ENCODE peak calls at places on chromosomes 2 and 18, in eight cellular contexts. One of them, this sample, is unnamed.

GRCh38 chr2:113219889-113220641 is 46.3 kb downstream of the PSD4 start:
- DNase-seq in tibial artery: peak; percentile 73
- DNase-seq in fibroblast of mammary gland: peak; percentile 67
- DNase-seq in GM23248: peak; percentile 73
- DNase-seq in CD4-positive, CD25-positive, alpha-beta regulatory T cell: no peak
- DNase-seq in fibroblast of pulmonary artery: peak; percentile 65
- DNase-seq in fibroblast of lung: peak; percentile 70
- DNase-seq in choroid plexus epithelial cell: peak; percentile 58
- DNase-seq in this sample: no peak

GRCh38 chr2:85840091-85840490 is 48.7 kb downstream of the ST3GAL5 start:
- DNase-seq in tibial artery: no peak
- DNase-seq in fibroblast of mammary gland: no peak
- DNase-seq in GM23248: no peak
- DNase-seq in CD4-positive, CD25-positive, alpha-beta regulatory T cell: no peak
- DNase-seq in fibroblast of pulmonary artery: no peak
- DNase-seq in fibroblast of lung: no peak
- DNase-seq in choroid plexus epithelial cell: no peak
- DNase-seq in this sample: no peak

GRCh38 chr2:178277741-178278197 is 83.5 kb downstream of the OSBPL6 start:
- DNase-seq in tibial artery: no peak
- DNase-seq in fibroblast of mammary gland: peak; percentile 65
- DNase-seq in GM23248: peak; percentile 23
- DNase-seq in CD4-positive, CD25-positive, alpha-beta regulatory T cell: no peak
- DNase-seq in fibroblast of pulmonary artery: peak; percentile 34
- DNase-seq in fibroblast of lung: peak; percentile 53
- DNase-seq in choroid plexus epithelial cell: peak; percentile 80
- DNase-seq in this sample: peak; percentile 72

GRCh38 chr2:101717041-101717817 is 19.7 kb downstream of the MAP4K4 start:
- DNase-seq in tibial artery: no peak
- DNase-seq in fibroblast of mammary gland: no peak
- DNase-seq in GM23248: no peak
- DNase-seq in CD4-positive, CD25-positive, alpha-beta regulatory T cell: peak; percentile 43
- DNase-seq in fibroblast of pulmonary artery: no peak
- DNase-seq in fibroblast of lung: no peak
- DNase-seq in choroid plexus epithelial cell: no peak
- DNase-seq in this sample: no peak

GRCh38 chr2:108257757-108258331 is 18.1 kb downstream of the SULT1C3 start:
- DNase-seq in tibial artery: no peak
- DNase-seq in fibroblast of mammary gland: peak; percentile 91
- DNase-seq in GM23248: peak; percentile 72
- DNase-seq in CD4-positive, CD25-positive, alpha-beta regulatory T cell: no peak
- DNase-seq in fibroblast of pulmonary artery: no peak
- DNase-seq in fibroblast of lung: no peak
- DNase-seq in choroid plexus epithelial cell: peak; percentile 33
- DNase-seq in this sample: peak; percentile 55

GRCh38 chr2:107645586-107645985 is 181.1 kb upstream of the RGPD4 start:
- DNase-seq in tibial artery: no peak
- DNase-seq in fibroblast of mammary gland: no peak
- DNase-seq in GM23248: no peak
- DNase-seq in CD4-positive, CD25-positive, alpha-beta regulatory T cell: no peak
- DNase-seq in fibroblast of pulmonary artery: no peak
- DNase-seq in fibroblast of lung: no peak
- DNase-seq in choroid plexus epithelial cell: peak; percentile 58
- DNase-seq in this sample: no peak

GRCh38 chr18:61901334-61901986 is 8.7 kb upstream of the RNF152 start:
- DNase-seq in tibial artery: no peak
- DNase-seq in fibroblast of mammary gland: peak; percentile 63
- DNase-seq in GM23248: peak; percentile 70
- DNase-seq in CD4-positive, CD25-positive, alpha-beta regulatory T cell: peak; percentile 3
- DNase-seq in fibroblast of pulmonary artery: peak; percentile 70
- DNase-seq in fibroblast of lung: peak; percentile 48
- DNase-seq in choroid plexus epithelial cell: peak; percentile 77
- DNase-seq in this sample: no peak

GRCh38 chr2:114729025-114729424 is 286.6 kb downstream of the DPP10 start:
- DNase-seq in tibial artery: no peak
- DNase-seq in fibroblast of mammary gland: no peak
- DNase-seq in GM23248: no peak
- DNase-seq in CD4-positive, CD25-positive, alpha-beta regulatory T cell: no peak
- DNase-seq in fibroblast of pulmonary artery: no peak
- DNase-seq in fibroblast of lung: no peak
- DNase-seq in choroid plexus epithelial cell: no peak
- DNase-seq in this sample: no peak

GRCh38 chr2:180130403-180130802 is 123.3 kb upstream of the CWC22 start:
- DNase-seq in tibial artery: no peak
- DNase-seq in fibroblast of mammary gland: peak; percentile 72
- DNase-seq in GM23248: peak; percentile 77
- DNase-seq in CD4-positive, CD25-positive, alpha-beta regulatory T cell: no peak
- DNase-seq in fibroblast of pulmonary artery: peak; percentile 33
- DNase-seq in fibroblast of lung: peak; percentile 45
- DNase-seq in choroid plexus epithelial cell: no peak
- DNase-seq in this sample: no peak

GRCh38 chr2:235366847-235367246 is 127.0 kb upstream of the AGAP1 start:
- DNase-seq in tibial artery: no peak
- DNase-seq in fibroblast of mammary gland: no peak
- DNase-seq in GM23248: no peak
- DNase-seq in CD4-positive, CD25-positive, alpha-beta regulatory T cell: no peak
- DNase-seq in fibroblast of pulmonary artery: no peak
- DNase-seq in fibroblast of lung: no peak
- DNase-seq in choroid plexus epithelial cell: no peak
- DNase-seq in this sample: no peak

GRCh38 chr2:214628091-214628490 is 181.4 kb downstream of the BARD1 start:
- DNase-seq in tibial artery: no peak
- DNase-seq in fibroblast of mammary gland: no peak
- DNase-seq in GM23248: peak; percentile 23
- DNase-seq in CD4-positive, CD25-positive, alpha-beta regulatory T cell: no peak
- DNase-seq in fibroblast of pulmonary artery: no peak
- DNase-seq in fibroblast of lung: peak; percentile 35
- DNase-seq in choroid plexus epithelial cell: peak; percentile 61
- DNase-seq in this sample: no peak

GRCh38 chr2:46806526-46806925 is 109.1 kb downstream of the MCFD2 start:
- DNase-seq in tibial artery: no peak
- DNase-seq in fibroblast of mammary gland: peak; percentile 76
- DNase-seq in GM23248: peak; percentile 73
- DNase-seq in CD4-positive, CD25-positive, alpha-beta regulatory T cell: no peak
- DNase-seq in fibroblast of pulmonary artery: peak; percentile 54
- DNase-seq in fibroblast of lung: peak; percentile 70
- DNase-seq in choroid plexus epithelial cell: peak; percentile 34
- DNase-seq in this sample: no peak

GRCh38 chr2:196171248-196171871 is at the start of gene STK17B:
- DNase-seq in tibial artery: peak; percentile 93
- DNase-seq in fibroblast of mammary gland: peak; percentile 92
- DNase-seq in GM23248: peak; percentile 97
- DNase-seq in CD4-positive, CD25-positive, alpha-beta regulatory T cell: peak; percentile 95
- DNase-seq in fibroblast of pulmonary artery: peak; percentile 93
- DNase-seq in fibroblast of lung: peak; percentile 91
- DNase-seq in choroid plexus epithelial cell: peak; percentile 96
- DNase-seq in this sample: peak; percentile 68

GRCh38 chr18:55322176-55322735 is 265.7 kb downstream of the TCF4 start:
- DNase-seq in tibial artery: peak; percentile 91
- DNase-seq in fibroblast of mammary gland: peak; percentile 98
- DNase-seq in GM23248: peak; percentile 94
- DNase-seq in CD4-positive, CD25-positive, alpha-beta regulatory T cell: no peak
- DNase-seq in fibroblast of pulmonary artery: peak; percentile 97
- DNase-seq in fibroblast of lung: peak; percentile 95
- DNase-seq in choroid plexus epithelial cell: peak; percentile 97
- DNase-seq in this sample: peak; percentile 91

GRCh38 chr2:216502776-216503629 is 4.4 kb downstream of the RPL37A start:
- DNase-seq in tibial artery: no peak
- DNase-seq in fibroblast of mammary gland: no peak
- DNase-seq in GM23248: no peak
- DNase-seq in CD4-positive, CD25-positive, alpha-beta regulatory T cell: no peak
- DNase-seq in fibroblast of pulmonary artery: no peak
- DNase-seq in fibroblast of lung: no peak
- DNase-seq in choroid plexus epithelial cell: no peak
- DNase-seq in this sample: no peak

GRCh38 chr2:216499641-216500218 is 1.1 kb downstream of the RPL37A start:
- DNase-seq in tibial artery: no peak
- DNase-seq in fibroblast of mammary gland: no peak
- DNase-seq in GM23248: peak; percentile 41
- DNase-seq in CD4-positive, CD25-positive, alpha-beta regulatory T cell: no peak
- DNase-seq in fibroblast of pulmonary artery: no peak
- DNase-seq in fibroblast of lung: peak; percentile 25
- DNase-seq in choroid plexus epithelial cell: peak; percentile 40
- DNase-seq in this sample: no peak

GRCh38 chr2:216498418-216499413 is at the start of gene RPL37A:
- DNase-seq in tibial artery: peak; percentile 93
- DNase-seq in fibroblast of mammary gland: peak; percentile 97
- DNase-seq in GM23248: peak; percentile 97
- DNase-seq in CD4-positive, CD25-positive, alpha-beta regulatory T cell: peak; percentile 83
- DNase-seq in fibroblast of pulmonary artery: peak; percentile 98
- DNase-seq in fibroblast of lung: peak; percentile 95
- DNase-seq in choroid plexus epithelial cell: peak; percentile 98
- DNase-seq in this sample: peak; percentile 90

GRCh38 chr2:216501854-216502253 is 3.2 kb downstream of the RPL37A start:
- DNase-seq in tibial artery: no peak
- DNase-seq in fibroblast of mammary gland: no peak
- DNase-seq in GM23248: no peak
- DNase-seq in CD4-positive, CD25-positive, alpha-beta regulatory T cell: no peak
- DNase-seq in fibroblast of pulmonary artery: no peak
- DNase-seq in fibroblast of lung: no peak
- DNase-seq in choroid plexus epithelial cell: no peak
- DNase-seq in this sample: no peak

GRCh38 chr2:216500572-216500971 is 1.9 kb downstream of the RPL37A start:
- DNase-seq in tibial artery: no peak
- DNase-seq in fibroblast of mammary gland: no peak
- DNase-seq in GM23248: no peak
- DNase-seq in CD4-positive, CD25-positive, alpha-beta regulatory T cell: no peak
- DNase-seq in fibroblast of pulmonary artery: no peak
- DNase-seq in fibroblast of lung: no peak
- DNase-seq in choroid plexus epithelial cell: no peak
- DNase-seq in this sample: no peak
- H3K4me3 ChIP-seq in tibial artery: no peak overlapping the region
- H3K4me3 ChIP-seq in fibroblast of mammary gland: peak overlapping the region; percentile 85
- H3K4me3 ChIP-seq in GM23248: peak overlapping the region; percentile 97
- H3K4me3 ChIP-seq in CD4-positive, CD25-positive, alpha-beta regulatory T cell: peak overlapping the region; percentile 93
- H3K4me3 ChIP-seq in fibroblast of pulmonary artery: peak overlapping the region; percentile 91
- H3K4me3 ChIP-seq in fibroblast of lung: peak overlapping the region; percentile 80
- H3K4me3 ChIP-seq in choroid plexus epithelial cell: peak overlapping the region; percentile 92
- H3K4me3 ChIP-seq in this sample: peak overlapping the region; percentile 97

GRCh38 chr2:66447676-66448075 is 12.8 kb downstream of the MEIS1 start:
- DNase-seq in tibial artery: no peak
- DNase-seq in fibroblast of mammary gland: no peak
- DNase-seq in GM23248: peak; percentile 12
- DNase-seq in CD4-positive, CD25-positive, alpha-beta regulatory T cell: no peak
- DNase-seq in fibroblast of pulmonary artery: no peak
- DNase-seq in fibroblast of lung: no peak
- DNase-seq in choroid plexus epithelial cell: no peak
- DNase-seq in this sample: no peak
- H3K4me3 ChIP-seq in tibial artery: no peak overlapping the region
- H3K4me3 ChIP-seq in fibroblast of mammary gland: no peak overlapping the region
- H3K4me3 ChIP-seq in GM23248: peak overlapping the region; percentile 71
- H3K4me3 ChIP-seq in CD4-positive, CD25-positive, alpha-beta regulatory T cell: no peak overlapping the region
- H3K4me3 ChIP-seq in fibroblast of pulmonary artery: no peak overlapping the region
- H3K4me3 ChIP-seq in fibroblast of lung: no peak overlapping the region
- H3K4me3 ChIP-seq in choroid plexus epithelial cell: no peak overlapping the region
- H3K4me3 ChIP-seq in this sample: no peak overlapping the region

DNA sequence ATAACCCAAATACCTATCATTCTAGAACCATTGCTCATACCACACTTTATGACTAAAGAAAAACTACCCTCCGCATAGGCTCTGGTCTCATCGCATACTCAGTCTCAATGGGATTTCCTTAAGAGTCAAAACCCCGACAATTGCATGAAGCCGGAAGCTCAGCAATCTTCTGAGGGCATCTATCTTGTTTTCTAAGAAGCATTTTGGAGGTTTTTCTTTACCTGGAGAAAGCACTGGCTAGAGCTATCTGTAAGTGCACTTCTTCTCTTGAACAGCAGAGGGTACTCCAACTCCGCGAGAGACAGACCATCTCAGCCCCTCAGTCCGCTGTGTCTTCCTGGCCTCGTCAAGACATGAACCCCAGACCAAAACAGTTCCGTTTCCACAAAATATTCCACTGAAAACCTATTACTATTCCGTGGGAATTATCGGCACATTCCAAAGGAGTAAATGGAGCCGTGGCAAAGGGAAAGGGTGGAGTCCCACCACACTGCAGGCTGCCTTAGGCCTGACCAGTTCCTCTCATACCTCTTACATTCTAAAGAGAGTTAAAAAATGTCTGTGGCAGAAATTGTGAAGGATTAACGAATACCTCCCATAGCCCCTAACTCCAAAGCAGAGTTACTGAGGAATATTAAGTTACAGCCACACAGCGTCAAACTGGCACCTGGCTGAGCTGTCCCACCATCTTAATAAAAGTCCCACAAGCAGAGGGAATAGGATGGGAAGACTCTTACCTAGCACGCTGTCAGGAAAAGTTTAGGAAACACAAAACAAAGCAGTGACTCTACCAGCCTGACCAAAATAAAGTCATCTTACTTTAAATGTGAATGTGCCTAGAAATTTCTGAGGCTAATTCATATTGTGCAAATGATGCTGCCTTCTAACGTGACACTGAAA is 325.6 kb upstream of the VRK2 start:
- DNase-seq in tibial artery: no peak
- DNase-seq in fibroblast of mammary gland: peak; percentile 67
- DNase-seq in GM23248: peak; percentile 75
- DNase-seq in CD4-positive, CD25-positive, alpha-beta regulatory T cell: no peak
- DNase-seq in fibroblast of pulmonary artery: peak; percentile 68
- DNase-seq in fibroblast of lung: peak; percentile 75
- DNase-seq in choroid plexus epithelial cell: peak; percentile 83
- DNase-seq in this sample: peak; percentile 37
- H3K4me3 ChIP-seq in tibial artery: no peak overlapping the region
- H3K4me3 ChIP-seq in fibroblast of mammary gland: no peak overlapping the region
- H3K4me3 ChIP-seq in GM23248: peak overlapping the region; percentile 59
- H3K4me3 ChIP-seq in CD4-positive, CD25-positive, alpha-beta regulatory T cell: no peak overlapping the region
- H3K4me3 ChIP-seq in fibroblast of pulmonary artery: no peak overlapping the region
- H3K4me3 ChIP-seq in fibroblast of lung: no peak overlapping the region
- H3K4me3 ChIP-seq in choroid plexus epithelial cell: peak overlapping the region; percentile 41
- H3K4me3 ChIP-seq in this sample: peak overlapping the region; percentile 25

DNA sequence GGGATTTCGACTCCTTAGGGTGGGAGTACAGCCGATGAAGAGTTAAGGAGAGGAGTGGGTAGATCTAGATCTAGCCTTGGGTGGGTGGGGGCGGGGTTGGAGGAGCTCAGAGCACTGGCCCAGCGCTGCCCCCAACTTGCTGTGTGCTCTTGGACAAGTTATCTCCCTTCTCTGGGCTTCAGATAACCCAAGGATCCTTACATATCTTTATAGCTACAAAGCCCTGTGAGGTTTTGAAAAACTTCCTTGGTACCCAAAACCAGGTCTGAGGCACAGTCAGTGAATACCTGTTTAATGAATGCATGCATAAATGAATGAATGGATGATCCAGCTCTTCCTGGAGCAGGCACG is 1.3 kb upstream of the ODC1 start:
- DNase-seq in tibial artery: no peak
- DNase-seq in fibroblast of mammary gland: no peak
- DNase-seq in GM23248: no peak
- DNase-seq in CD4-positive, CD25-positive, alpha-beta regulatory T cell: no peak
- DNase-seq in fibroblast of pulmonary artery: no peak
- DNase-seq in fibroblast of lung: no peak
- DNase-seq in choroid plexus epithelial cell: no peak
- DNase-seq in this sample: no peak
- H3K4me3 ChIP-seq in tibial artery: peak overlapping the region; percentile 75
- H3K4me3 ChIP-seq in fibroblast of mammary gland: peak overlapping the region; percentile 58
- H3K4me3 ChIP-seq in GM23248: peak overlapping the region; percentile 73
- H3K4me3 ChIP-seq in CD4-positive, CD25-positive, alpha-beta regulatory T cell: peak overlapping the region; percentile 65
- H3K4me3 ChIP-seq in fibroblast of pulmonary artery: peak overlapping the region; percentile 65
- H3K4me3 ChIP-seq in fibroblast of lung: no peak overlapping the region
- H3K4me3 ChIP-seq in choroid plexus epithelial cell: no peak overlapping the region
- H3K4me3 ChIP-seq in this sample: peak overlapping the region; percentile 74

This sample was measured in skeletal muscle cell.